ENCODE peak calls at places on chromosomes 6 and 20, in ten cellular contexts. R is foreskin fibroblast; X is fibroblast of mammary gland; D is naive thymus-derived CD4-positive, alpha-beta T cell; I is IMR-90; N is endothelial cell of umbilical vein; Q is SJSA1; F is OCI-LY7; J is PC-9; V is brain microvascular endothelial cell. M is an unnamed sample.

GRCh38 chr6:61555993-61556392 is 730.0 kb downstream of the KHDRBS2 start:
- DNase-seq in R (no peak), X (no peak), D (no peak), I (no peak), N (no peak), Q (no peak), F (no peak), J (no peak), V (no peak), M (no peak)

GRCh38 chr6:89434954-89435353 is 2.0 kb downstream of the ANKRD6 start:
- DNase-seq in R (no peak), X (no peak), D (no peak), I (no peak), N (no peak), Q (no peak), F (no peak), J (no peak), V (no peak), M (no peak)

GRCh38 chr6:169851641-169852503 is 100.5 kb downstream of the ERMARD start:
- DNase-seq in R (no peak), X (no peak), D (no peak), I (no peak), N (peak), Q (peak), F (no peak), J (no peak), V (peak), M (no peak)

GRCh38 chr20:46715292-46715756 is 5.9 kb downstream of the SLC2A10 start:
- DNase-seq in R (peak), X (peak), D (no peak), I (peak), N (no peak), Q (peak), F (no peak), J (peak), V (no peak), M (peak)

GRCh38 chr6:14286634-14287428 is 169.3 kb downstream of the CD83 start:
- DNase-seq in R (no peak), X (no peak), D (no peak), I (no peak), N (no peak), Q (no peak), F (no peak), J (no peak), V (no peak), M (no peak)

GRCh38 chr6:71349395-71349794 is 60.8 kb downstream of the OGFRL1 start:
- DNase-seq in R (no peak), X (peak), D (peak), I (peak), N (peak), Q (no peak), F (peak), J (no peak), V (no peak), M (no peak)

GRCh38 chr6:170089937-170090335 is 200.9 kb downstream of the DLL1 start:
- DNase-seq in R (no peak), X (peak), D (no peak), I (no peak), N (no peak), Q (no peak), F (no peak), J (no peak), V (no peak), M (no peak)

GRCh38 chr6:155755452-155755851 is 299.8 kb upstream of the NOX3 start:
- DNase-seq in R (no peak), X (no peak), D (no peak), I (peak), N (no peak), Q (no peak), F (no peak), J (no peak), V (no peak), M (no peak)

GRCh38 chr6:109762769-109763450 is 71.8 kb downstream of the FIG4 start:
- DNase-seq in R (no peak), X (no peak), D (no peak), I (peak), N (peak), Q (no peak), F (no peak), J (no peak), V (no peak), M (no peak)

GRCh38 chr6:28203201-28203600 is 21.9 kb upstream of the ZSCAN9 start:
- DNase-seq in R (no peak), X (no peak), D (no peak), I (no peak), N (no peak), Q (no peak), F (no peak), J (no peak), V (no peak), M (no peak)

GRCh38 chr20:32446301-32447100 is 88.4 kb downstream of the ASXL1 start:
- DNase-seq in R (no peak), X (no peak), D (no peak), I (no peak), N (no peak), Q (no peak), F (no peak), J (peak), V (no peak), M (no peak)

GRCh38 chr6:51213806-51214205 is 395.1 kb downstream of the TFAP2B start:
- DNase-seq in R (no peak), X (no peak), D (no peak), I (no peak), N (no peak), Q (no peak), F (no peak), J (no peak), V (no peak), M (no peak)

GRCh38 chr6:56268266-56268665 is 20.9 kb upstream of the COL21A1 start:
- DNase-seq in R (no peak), X (no peak), D (no peak), I (no peak), N (no peak), Q (no peak), F (no peak), J (no peak), V (no peak), M (no peak)

GRCh38 chr6:116206231-116206903 is 47.5 kb downstream of the TSPYL4 start:
- DNase-seq in R (no peak), X (peak), D (no peak), I (no peak), N (no peak), Q (no peak), F (no peak), J (no peak), V (no peak), M (no peak)

GRCh38 chr6:31738048-31738979 is 1.5 kb upstream of the MSH5 start:
- DNase-seq in R (peak), X (peak), D (peak), I (peak), N (peak), Q (peak), F (peak), J (peak), V (peak), M (no peak)

GRCh38 chr6:70507166-70507565 is 59.6 kb upstream of the SDHAF4 start:
- DNase-seq in R (no peak), X (no peak), D (no peak), I (no peak), N (peak), Q (no peak), F (no peak), J (no peak), V (no peak), M (no peak)

DNA sequence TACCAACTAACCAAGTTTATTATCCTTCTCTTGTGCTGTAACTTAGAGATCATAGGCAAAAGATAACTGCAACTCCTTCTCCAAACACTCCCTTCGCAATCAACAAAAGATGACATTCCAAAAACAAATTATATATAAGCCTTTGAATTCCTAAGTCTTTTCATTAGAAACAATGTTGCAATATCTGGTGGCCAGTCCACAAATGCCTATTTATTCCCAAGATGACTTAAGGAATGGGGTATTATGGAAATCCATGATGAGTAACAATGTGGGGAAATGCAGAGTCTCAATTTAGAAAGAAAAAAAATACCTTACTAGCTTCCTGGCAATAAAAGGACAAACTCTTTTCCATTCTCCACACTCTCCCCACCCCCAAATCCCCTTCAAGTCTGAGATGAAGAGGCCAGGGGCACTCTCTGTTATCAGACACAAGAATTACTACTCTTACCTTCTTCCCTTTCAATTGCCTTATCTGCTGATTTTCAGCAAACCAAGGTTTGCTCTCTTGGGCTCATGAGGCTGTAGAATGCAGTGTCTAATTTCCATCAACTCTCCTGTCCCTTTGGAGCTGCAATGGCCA is 27.3 kb downstream of the BTBD9 start:
- DNase-seq in R (peak), X (peak), D (no peak), I (peak), N (peak), Q (no peak), F (no peak), J (no peak), V (no peak), M (peak)
- H3K4me3 ChIP-seq in R (no peak), X (no peak), D (no peak), I (no peak), N (no peak), Q (no peak), F (no peak), J (no peak), V (no peak), M (no peak)

DNA sequence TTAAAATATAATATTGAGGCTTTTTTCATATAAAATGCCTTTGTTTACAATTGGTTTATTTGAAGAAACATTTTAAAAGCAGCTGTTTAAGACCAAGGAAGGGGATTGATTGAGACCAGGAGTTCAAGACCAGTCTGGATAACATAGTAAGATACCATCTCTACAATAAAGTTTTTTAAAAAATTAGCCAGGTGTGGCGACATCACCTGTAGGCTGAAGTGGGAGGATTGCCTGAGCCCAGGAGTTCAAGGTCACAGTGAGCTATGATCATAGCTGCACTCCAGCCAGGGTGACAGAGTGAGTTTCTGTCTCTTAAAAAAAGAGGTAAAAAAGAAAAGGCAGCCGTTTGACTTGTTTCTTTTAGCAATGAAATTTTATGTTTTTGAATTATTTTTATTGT is 117.0 kb downstream of the STXBP5 start:
- DNase-seq in R (no peak), X (no peak), D (no peak), I (no peak), N (no peak), Q (no peak), F (no peak), J (no peak), V (no peak), M (no peak)
- H3K4me3 ChIP-seq in R (no peak), X (no peak), D (no peak), I (no peak), N (no peak), Q (no peak), F (no peak), J (no peak), V (no peak), M (no peak)

GRCh38 chr20:60428651-60429050 is 470.4 kb downstream of the CDH26 start:
- DNase-seq in R (no peak), X (no peak), D (no peak), I (no peak), N (no peak), Q (no peak), F (no peak), J (no peak), V (no peak), M (no peak)
- H3K4me3 ChIP-seq in R (no peak), X (no peak), D (no peak), I (no peak), N (no peak), Q (no peak), F (no peak), J (no peak), V (no peak), M (no peak)

GRCh38 chr20:36861625-36861874 is 14.4 kb upstream of the TLDC2 start:
- DNase-seq in R (no peak), X (no peak), D (no peak), I (no peak), N (no peak), Q (no peak), F (no peak), J (no peak), V (no peak), M (no peak)
- H3K4me3 ChIP-seq in R (peak), X (peak), D (no peak), I (peak), N (no peak), Q (peak), F (peak), J (no peak), V (peak), M (peak)

GRCh38 chr20:36086767-36087166 is 67.8 kb upstream of the EPB41L1 start:
- DNase-seq in R (no peak), X (no peak), D (no peak), I (no peak), N (no peak), Q (no peak), F (no peak), J (peak), V (no peak), M (no peak)

GRCh38 chr20:36085686-36086267 is 68.8 kb upstream of the EPB41L1 start:
- DNase-seq in R (no peak), X (peak), D (no peak), I (peak), N (no peak), Q (peak), F (no peak), J (peak), V (peak), M (no peak)

GRCh38 chr20:36082516-36082915 is 72.0 kb upstream of the EPB41L1 start:
- DNase-seq in R (no peak), X (no peak), D (no peak), I (no peak), N (no peak), Q (no peak), F (no peak), J (no peak), V (no peak), M (no peak)

GRCh38 chr20:36084356-36084755 is 70.2 kb upstream of the EPB41L1 start:
- DNase-seq in R (no peak), X (no peak), D (no peak), I (no peak), N (no peak), Q (no peak), F (no peak), J (no peak), V (no peak), M (no peak)

GRCh38 chr20:36084897-36085617 is 69.5 kb upstream of the EPB41L1 start:
- DNase-seq in R (no peak), X (peak), D (no peak), I (no peak), N (no peak), Q (no peak), F (no peak), J (peak), V (peak), M (no peak)
- H3K4me3 ChIP-seq in R (no peak), X (no peak), D (no peak), I (no peak), N (no peak), Q (no peak), F (no peak), J (peak), V (no peak), M (no peak)

DNA sequence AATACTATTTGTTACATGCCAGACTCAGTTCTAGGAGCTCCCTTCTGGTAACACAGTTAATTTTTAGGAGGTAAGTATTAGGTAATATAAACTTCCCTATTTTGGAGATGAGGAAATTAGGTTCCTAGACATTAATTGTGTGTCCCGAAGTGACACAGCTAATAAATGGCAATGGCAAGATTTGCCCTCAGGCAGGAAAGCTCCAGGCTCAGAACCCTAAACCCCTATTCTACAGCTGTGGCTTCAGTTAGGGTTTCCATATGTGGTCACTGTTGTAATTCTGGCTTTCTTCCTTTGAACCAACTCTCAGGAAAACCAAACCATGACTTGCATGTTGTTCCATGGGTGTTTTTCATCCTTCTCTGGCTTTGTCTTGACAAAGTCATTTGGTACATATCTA is 188.2 kb downstream of the PLCB1 start:
- DNase-seq in R (no peak), X (no peak), D (no peak), I (no peak), N (no peak), Q (no peak), F (no peak), J (no peak), V (no peak), M (no peak)
- H3K4me3 ChIP-seq in R (no peak), X (no peak), D (no peak), I (no peak), N (no peak), Q (no peak), F (no peak), J (no peak), V (no peak), M (no peak)

M was measured in AG04449.